ENCODE peak calls at places on chromosome 2, in six cellular contexts. N is H4, C is BJ, A is NCI-H82, K is 8988T, R is cardiac muscle cell. Q is an unnamed sample.
A peak's percentile ranks its signal among the peaks of the same experiment; 100 is the strongest.

GRCh38 chr2:19885791-19886190 is 16.0 kb downstream of the TTC32 start:
- DNase-seq in A (no peak), C (no peak), N (no peak), R (no peak), K (no peak), Q (no peak)

GRCh38 chr2:224357098-224357901 is 44.6 kb downstream of the FAM124B start:
- DNase-seq in K (peak; percentile 31), R (peak; percentile 60), N (peak; percentile 48), C (no peak), A (peak; percentile 76), Q (peak; percentile 55)

GRCh38 chr2:85421706-85422457 is 3.4 kb downstream of the SH2D6 start:
- DNase-seq in C (no peak), R (no peak), K (no peak), A (no peak), N (no peak), Q (peak; percentile 83)

GRCh38 chr2:35035883-35036282 is 1319.7 kb upstream of the CRIM1 start:
- DNase-seq in N (no peak), R (peak; percentile 1), K (no peak), C (no peak), A (peak; percentile 1), Q (no peak)

GRCh38 chr2:39954346-39954745 is 175.3 kb upstream of the THUMPD2 start:
- DNase-seq in N (no peak), C (no peak), R (no peak), K (no peak), A (no peak), Q (no peak)

GRCh38 chr2:44118257-44118656 is 50.4 kb upstream of the PPM1B start:
- DNase-seq in K (no peak), C (no peak), N (peak; percentile 13), R (no peak), A (no peak), Q (no peak)

GRCh38 chr2:44974064-44974715 is 32.7 kb downstream of the SIX3 start:
- DNase-seq in C (no peak), A (peak; percentile 96), K (peak; percentile 62), N (peak; percentile 58), R (peak; percentile 64), Q (peak; percentile 92)

GRCh38 chr2:88187038-88187676 is 17.0 kb downstream of the THNSL2 start:
- DNase-seq in N (peak; percentile 41), A (peak; percentile 91), C (no peak), K (peak; percentile 68), R (peak; percentile 87), Q (peak; percentile 76)

GRCh38 chr2:212005077-212005671 is 533.4 kb downstream of the ERBB4 start:
- DNase-seq in A (peak; percentile 79), N (peak; percentile 30), C (no peak), R (peak; percentile 72), K (no peak), Q (peak; percentile 78)

GRCh38 chr2:134154269-134154668 is 99.6 kb upstream of the MGAT5 start:
- DNase-seq in R (no peak), C (no peak), K (no peak), A (no peak), N (no peak), Q (no peak)

GRCh38 chr2:83899271-83899670 is 559.8 kb downstream of the SUCLG1 start:
- DNase-seq in A (no peak), R (no peak), K (no peak), C (no peak), N (no peak), Q (no peak)

GRCh38 chr2:28674713-28675068 is 76.9 kb upstream of the PPP1CB start:
- DNase-seq in R (no peak), K (no peak), A (peak; percentile 45), N (no peak), C (no peak), Q (no peak)

GRCh38 chr2:65291221-65292094 is 63.8 kb downstream of the ACTR2 start:
- DNase-seq in A (no peak), N (no peak), R (no peak), K (no peak), C (no peak), Q (peak; percentile 79)

GRCh38 chr2:70069049-70069448 is 18.2 kb upstream of the PCBP1 start:
- DNase-seq in R (no peak), A (no peak), C (no peak), N (no peak), K (no peak), Q (no peak)

GRCh38 chr2:209648714-209649113 is 122.9 kb upstream of the UNC80 start:
- DNase-seq in N (no peak), K (no peak), C (peak; percentile 70), R (no peak), A (no peak), Q (no peak)

GRCh38 chr2:144240656-144241339 is 279.1 kb downstream of the ZEB2 start:
- DNase-seq in R (no peak), C (no peak), N (no peak), A (no peak), K (no peak), Q (no peak)

GRCh38 chr2:59909147-59909546 is 644.3 kb downstream of the BCL11A start:
- DNase-seq in N (no peak), R (no peak), K (no peak), C (no peak), A (no peak), Q (no peak)

GRCh38 chr2:26126091-26126490 is 46.8 kb upstream of the GAREM2 start:
- DNase-seq in K (no peak), R (no peak), C (no peak), A (no peak), N (no peak), Q (no peak)

GRCh38 chr2:218618102-218618860 is 10.6 kb downstream of the PLCD4 start:
- DNase-seq in C (no peak), K (no peak), N (no peak), R (no peak), A (peak; percentile 19), Q (peak; percentile 44)

GRCh38 chr2:149972039-149972438 is 384.5 kb upstream of the MMADHC start:
- DNase-seq in C (no peak), N (no peak), K (no peak), A (peak; percentile 97), R (no peak), Q (peak; percentile 86)

Q was measured in NCI-H69.